ENCODE peak calls at places on chromosomes 6 and 20, in nine cellular contexts. D is natural killer cell; M is caudate nucleus; S is Calu3; A is iris pigment epithelial cell; T is stimulated activated CD4-positive, alpha-beta T cell treated with anti-CD3 and anti-CD28 coated beads, Interleukin-12 subunit alpha, Interleukin-12 subunit beta, amount 100 ng/mL, for 4 hours; X is nephron progenitor cell; I is left colon; H is GM12865. K is an unnamed sample.

GRCh38 chr20:23048283-23049200 is 930 bp downstream of the THBD start:
- DNase-seq in D (peak), M (no peak), S (peak), A (peak), T (no peak), X (peak), I (peak), H (no peak), K (peak)

GRCh38 chr20:57400262-57400701 is 9.1 kb downstream of the RBM38 start:
- DNase-seq in D (no peak), M (no peak), S (no peak), A (no peak), T (no peak), X (no peak), I (no peak), H (peak), K (no peak)

GRCh38 chr20:46368902-46369268 is 37.5 kb downstream of the ELMO2 start:
- DNase-seq in D (no peak), M (no peak), S (no peak), A (no peak), T (no peak), X (no peak), I (no peak), H (no peak), K (no peak)

GRCh38 chr6:106213660-106214276 is 111.8 kb downstream of the ATG5 start:
- DNase-seq in D (no peak), M (no peak), S (no peak), A (no peak), T (no peak), X (no peak), I (no peak), H (no peak), K (no peak)

GRCh38 chr6:163148781-163149534 is 265.6 kb upstream of the QKI start:
- DNase-seq in D (no peak), M (peak), S (no peak), A (no peak), T (no peak), X (no peak), I (no peak), H (no peak), K (no peak)

GRCh38 chr6:106579281-106579680 is 50.0 kb downstream of the RTN4IP1 start:
- DNase-seq in D (no peak), M (no peak), S (no peak), A (no peak), T (no peak), X (no peak), I (no peak), H (no peak), K (no peak)

GRCh38 chr20:50271674-50272412 is 81.2 kb downstream of the CEBPB start:
- DNase-seq in D (no peak), M (no peak), S (no peak), A (no peak), T (no peak), X (no peak), I (peak), H (no peak), K (no peak)

GRCh38 chr20:4006640-4007039 is 8.7 kb downstream of the RNF24 start:
- DNase-seq in D (no peak), M (peak), S (no peak), A (no peak), T (no peak), X (no peak), I (no peak), H (no peak), K (no peak)

GRCh38 chr6:4179960-4180652 is 44.7 kb upstream of the ECI2 start:
- DNase-seq in D (no peak), M (no peak), S (no peak), A (peak), T (no peak), X (no peak), I (no peak), H (no peak), K (no peak)

GRCh38 chr6:118495639-118496296 is 52.3 kb upstream of the PLN start:
- DNase-seq in D (no peak), M (no peak), S (no peak), A (peak), T (no peak), X (no peak), I (no peak), H (no peak), K (no peak)

GRCh38 chr6:80742481-80742880 is 636.0 kb downstream of the BCKDHB start:
- DNase-seq in D (no peak), M (no peak), S (peak), A (peak), T (no peak), X (no peak), I (no peak), H (peak), K (peak)

GRCh38 chr20:44743080-44743701 is 2.5 kb upstream of the KCNK15 start:
- DNase-seq in D (no peak), M (no peak), S (no peak), A (no peak), T (no peak), X (no peak), I (no peak), H (no peak), K (no peak)

GRCh38 chr6:6176829-6177228 is 143.6 kb downstream of the F13A1 start:
- DNase-seq in D (no peak), M (no peak), S (no peak), A (no peak), T (no peak), X (no peak), I (no peak), H (no peak), K (no peak)

GRCh38 chr20:63493563-63494020 is 5.3 kb downstream of the EEF1A2 start:
- DNase-seq in D (no peak), M (no peak), S (no peak), A (no peak), T (no peak), X (no peak), I (no peak), H (no peak), K (no peak)

GRCh38 chr6:41406821-41407787 is 71.7 kb downstream of the NCR2 start:
- DNase-seq in D (no peak), M (no peak), S (no peak), A (no peak), T (no peak), X (peak), I (no peak), H (no peak), K (no peak)

GRCh38 chr6:142802124-142802523 is 142.9 kb downstream of the HIVEP2 start:
- DNase-seq in D (no peak), M (no peak), S (peak), A (peak), T (peak), X (no peak), I (no peak), H (peak), K (peak)

K was measured in A549.